ENCODE peak calls at places on chromosomes 12 and 14, in six cellular contexts. P is neuronal stem cell, R is IMR-90, X is mesendoderm, A is H1, K is mesenchymal stem cell. I is an unnamed sample.

GRCh38 chr14:21241218-21241819 is 27.9 kb downstream of the HNRNPC start:
- DNase-seq in P (no peak), R (peak), X (no peak), A (no peak), K (peak), I (no peak)

GRCh38 chr12:40693503-40693863 is 1.2 kb downstream of the CNTN1 start:
- DNase-seq in P (peak), R (no peak), X (peak), A (no peak), K (no peak), I (peak)

GRCh38 chr12:49662998-49663843 is 39.9 kb downstream of the PRPF40B start:
- DNase-seq in P (no peak), R (peak), X (peak), A (peak), K (peak), I (peak)

GRCh38 chr14:37081220-37081619 is 91.2 kb downstream of the SLC25A21 start:
- DNase-seq in P (no peak), R (peak), X (peak), A (no peak), K (no peak), I (no peak)

GRCh38 chr12:70561550-70561949 is 75.7 kb downstream of the PTPRB start:
- DNase-seq in P (no peak), R (no peak), X (no peak), A (no peak), K (no peak), I (no peak)

GRCh38 chr12:22447223-22447622 is 97.1 kb downstream of the C2CD5 start:
- DNase-seq in P (no peak), R (peak), X (no peak), A (no peak), K (no peak), I (no peak)

GRCh38 chr14:73833530-73834257 is 17.9 kb upstream of the PTGR2 start:
- DNase-seq in P (no peak), R (peak), X (peak), A (no peak), K (peak), I (peak)

GRCh38 chr12:65756956-65757511 is 67.2 kb upstream of the HMGA2 start:
- DNase-seq in P (no peak), R (peak), X (no peak), A (no peak), K (no peak), I (no peak)

GRCh38 chr12:43805149-43805856 is 814 bp downstream of the TWF1 start:
- DNase-seq in P (no peak), R (no peak), X (no peak), A (no peak), K (no peak), I (no peak)

GRCh38 chr12:122076743-122077495 is 1.6 kb upstream of the MLXIP start:
- DNase-seq in P (no peak), R (no peak), X (no peak), A (no peak), K (no peak), I (no peak)

GRCh38 chr14:93977790-93978581 is 1.6 kb upstream of the ASB2 start:
- DNase-seq in P (no peak), R (no peak), X (no peak), A (no peak), K (no peak), I (no peak)

GRCh38 chr12:75603475-75603874 is 92.1 kb upstream of the KRR1 start:
- DNase-seq in P (no peak), R (no peak), X (no peak), A (no peak), K (no peak), I (no peak)

GRCh38 chr14:71478542-71478941 is 453.7 kb upstream of the RGS6 start:
- DNase-seq in P (no peak), R (peak), X (no peak), A (no peak), K (peak), I (no peak)

GRCh38 chr12:108729612-108730336 is 1.5 kb downstream of the CORO1C start:
- DNase-seq in P (peak), R (no peak), X (no peak), A (no peak), K (peak), I (peak)

GRCh38 chr12:81077686-81078441 is at the start of gene ACSS3:
- DNase-seq in P (peak), R (no peak), X (peak), A (peak), K (peak), I (peak)

GRCh38 chr14:92964124-92965109 is 41.5 kb downstream of the CHGA start:
- DNase-seq in P (no peak), R (no peak), X (no peak), A (no peak), K (no peak), I (no peak)

GRCh38 chr12:94169966-94170689 is 21.8 kb downstream of the PLXNC1 start:
- DNase-seq in P (no peak), R (no peak), X (no peak), A (no peak), K (peak), I (no peak)

GRCh38 chr12:107749094-107749493 is 11.8 kb downstream of the PRDM4 start:
- DNase-seq in P (no peak), R (peak), X (no peak), A (no peak), K (peak), I (no peak)

GRCh38 chr12:112741106-112741505 is 50.4 kb upstream of the RPH3A start:
- DNase-seq in P (no peak), R (no peak), X (peak), A (no peak), K (no peak), I (no peak)

GRCh38 chr12:52268212-52268611 is 6.2 kb upstream of the KRT86 start:
- DNase-seq in P (no peak), R (no peak), X (no peak), A (no peak), K (no peak), I (no peak)

GRCh38 chr14:72892879-72893635 is 844 bp downstream of the DPF3 start:
- DNase-seq in P (no peak), R (no peak), X (no peak), A (no peak), K (peak), I (no peak)

GRCh38 chr12:105921872-105922669 is 216.7 kb downstream of the NUAK1 start:
- DNase-seq in P (no peak), R (no peak), X (no peak), A (no peak), K (no peak), I (no peak)

GRCh38 chr12:121795029-121795977 is 1.8 kb upstream of the RHOF start:
- DNase-seq in P (peak), R (peak), X (peak), A (peak), K (peak), I (peak)

GRCh38 chr12:123433615-123434014 is 2.9 kb downstream of the RILPL2 start:
- DNase-seq in P (no peak), R (no peak), X (no peak), A (no peak), K (no peak), I (no peak)
- H3K18ac ChIP-seq in P (no peak), R (no peak), X (no peak), A (no peak), K (no peak), I (no peak)

GRCh38 chr12:56255671-56256070 is 2.5 kb downstream of the ANKRD52 start:
- DNase-seq in P (no peak), R (no peak), X (no peak), A (no peak), K (no peak), I (no peak)

GRCh38 chr12:56256326-56256960 is 1.7 kb downstream of the ANKRD52 start:
- DNase-seq in P (no peak), R (peak), X (peak), A (no peak), K (peak), I (peak)

GRCh38 chr12:56258068-56258819 is at the start of gene ANKRD52:
- DNase-seq in P (peak), R (peak), X (peak), A (no peak), K (peak), I (peak)

GRCh38 chr12:56257491-56258067 is 605 bp downstream of the ANKRD52 start:
- DNase-seq in P (peak), R (peak), X (peak), A (no peak), K (peak), I (peak)

GRCh38 chr12:56257071-56257470 is 1.1 kb downstream of the ANKRD52 start:
- DNase-seq in P (no peak), R (no peak), X (no peak), A (no peak), K (no peak), I (no peak)
- H3K18ac ChIP-seq in P (no peak), R (no peak), X (no peak), A (no peak), K (no peak), I (no peak)

GRCh38 chr14:103805708-103806107 is 41.7 kb downstream of the PPP1R13B start:
- DNase-seq in P (no peak), R (no peak), X (no peak), A (no peak), K (no peak), I (no peak)

GRCh38 chr14:103806805-103807204 is 40.6 kb downstream of the PPP1R13B start:
- DNase-seq in P (no peak), R (no peak), X (no peak), A (no peak), K (no peak), I (no peak)

GRCh38 chr14:103811189-103811588 is 36.2 kb downstream of the PPP1R13B start:
- DNase-seq in P (no peak), R (no peak), X (no peak), A (no peak), K (no peak), I (no peak)

GRCh38 chr14:103803661-103804060 is 43.7 kb downstream of the PPP1R13B start:
- DNase-seq in P (no peak), R (peak), X (no peak), A (no peak), K (peak), I (no peak)

DNA sequence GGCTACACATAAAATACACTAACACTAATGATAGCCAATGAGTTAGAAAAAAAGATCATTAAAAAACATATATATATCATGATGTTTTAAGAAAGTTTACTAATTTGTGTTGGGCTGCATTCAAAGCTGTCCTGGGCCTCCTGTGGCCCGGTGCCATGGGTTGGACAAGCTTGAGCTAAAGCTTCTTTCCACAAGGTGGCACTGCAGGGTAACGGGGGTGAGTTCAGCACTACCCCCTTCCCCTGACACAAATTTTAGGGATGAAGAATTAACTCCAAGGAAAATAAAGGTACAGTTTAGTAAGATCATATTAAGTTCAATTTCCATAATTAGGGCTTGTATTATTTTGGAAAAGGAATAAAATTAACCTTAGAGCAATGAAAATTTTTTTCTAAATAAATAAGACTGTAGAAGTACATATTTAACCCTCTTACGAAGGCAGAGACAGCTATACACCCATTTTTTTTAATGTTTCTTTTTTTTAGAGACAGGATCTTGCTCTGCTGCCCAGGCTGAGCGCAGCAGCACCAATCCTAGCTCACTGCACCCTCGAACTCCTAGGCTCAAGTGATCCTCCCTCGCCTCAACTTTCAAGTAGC is 38.9 kb downstream of the PPP1R13B start:
- DNase-seq in P (peak), R (peak), X (peak), A (peak), K (peak), I (peak)
- H3K18ac ChIP-seq in P (no peak), R (no peak), X (no peak), A (no peak), K (no peak), I (no peak)

DNA sequence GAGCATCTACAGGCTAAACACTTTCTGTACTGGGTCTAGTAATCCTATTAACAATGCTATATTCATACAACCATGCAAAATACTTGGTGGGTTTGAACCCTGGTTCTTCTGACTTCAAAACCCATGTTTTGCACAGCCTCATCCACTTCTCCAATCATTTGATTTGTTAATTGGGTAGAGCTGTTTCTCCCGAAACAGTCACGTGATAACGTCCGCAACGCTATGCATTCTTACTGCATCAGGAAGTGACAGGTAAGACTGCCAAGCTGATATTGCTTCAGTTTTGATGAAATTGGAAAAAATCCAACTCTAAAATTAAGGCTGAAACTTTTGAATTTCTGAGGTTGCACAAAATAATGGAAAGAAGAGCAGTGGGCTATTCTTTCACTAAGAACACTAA is 30.4 kb upstream of the RNU6-7 start:
- DNase-seq in P (no peak), R (no peak), X (no peak), A (no peak), K (no peak), I (no peak)
- H3K18ac ChIP-seq in P (no peak), R (no peak), X (no peak), A (no peak), K (no peak), I (no peak)

DNA sequence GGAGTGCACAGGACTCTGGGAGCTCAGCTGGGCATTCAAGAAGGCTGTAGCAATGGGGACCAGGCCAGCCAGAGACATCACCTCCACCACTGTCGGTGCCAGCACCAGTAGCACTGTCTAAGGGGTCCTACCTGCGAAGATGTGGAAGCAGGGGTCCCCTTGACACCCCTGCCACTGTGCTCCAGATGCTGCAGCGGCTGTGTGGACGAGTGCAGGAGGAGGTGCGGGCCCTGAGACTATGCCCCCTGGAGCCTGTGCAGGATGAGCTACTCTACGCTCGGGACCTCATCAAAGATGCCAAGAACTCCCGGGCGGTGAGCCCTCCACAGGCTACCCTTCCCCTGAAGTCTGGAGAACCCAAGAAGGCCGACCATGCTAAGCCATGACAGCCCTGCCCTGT is 8.6 kb downstream of the CARMIL3 start:
- DNase-seq in P (no peak), R (no peak), X (no peak), A (no peak), K (no peak), I (no peak)
- H3K18ac ChIP-seq in P (no peak), R (no peak), X (no peak), A (no peak), K (no peak), I (no peak)